ENCODE peak calls at places on chromosomes 2 and 18, in eight cellular contexts. P is heart right ventricle; X is body of pancreas; O is cardiac muscle cell; H is breast epithelium; S is CD4-positive, alpha-beta memory T cell; R is A549; Y is lower lobe of right lung. E is an unnamed sample.

GRCh38 chr2:24877067-24877466 is 43.0 kb downstream of the ADCY3 start:
- DNase-seq in P (no peak), X (no peak), O (no peak), H (no peak), S (no peak), R (no peak), Y (no peak), E (no peak)

GRCh38 chr18:49020621-49021021 is 69.9 kb upstream of the SMAD7 start:
- DNase-seq in P (no peak), X (no peak), O (no peak), H (no peak), S (no peak), R (no peak), Y (no peak), E (no peak)

GRCh38 chr2:101961287-101962242 is 30.2 kb upstream of the IL1R2 start:
- DNase-seq in P (peak; percentile 62), X (peak; percentile 41), O (peak; percentile 100), H (peak; percentile 87), S (no peak), R (no peak), Y (peak; percentile 77), E (no peak)

GRCh38 chr2:171824086-171824485 is 70.0 kb downstream of the SLC25A12 start:
- DNase-seq in P (no peak), X (no peak), O (peak; percentile 85), H (no peak), S (no peak), R (no peak), Y (no peak), E (no peak)

GRCh38 chr2:212282596-212283330 is 255.8 kb downstream of the ERBB4 start:
- DNase-seq in P (no peak), X (no peak), O (no peak), H (no peak), S (no peak), R (no peak), Y (no peak), E (no peak)

GRCh38 chr2:219182331-219183150 is 4.5 kb downstream of the RETREG2 start:
- DNase-seq in P (no peak), X (no peak), O (no peak), H (no peak), S (no peak), R (no peak), Y (peak; percentile 57), E (no peak)

GRCh38 chr2:181234429-181235410 is 222.5 kb upstream of the ITGA4 start:
- DNase-seq in P (no peak), X (no peak), O (no peak), H (no peak), S (no peak), R (no peak), Y (no peak), E (no peak)

GRCh38 chr2:119682578-119682977 is 3.6 kb downstream of the TMEM177 start:
- DNase-seq in P (no peak), X (no peak), O (no peak), H (no peak), S (no peak), R (no peak), Y (no peak), E (no peak)

GRCh38 chr2:1787799-1788477 is 43.6 kb upstream of the PXDN start:
- DNase-seq in P (no peak), X (peak; percentile 30), O (no peak), H (no peak), S (no peak), R (no peak), Y (no peak), E (no peak)

GRCh38 chr2:235162070-235162469 is 210.3 kb downstream of the SH3BP4 start:
- DNase-seq in P (no peak), X (no peak), O (no peak), H (no peak), S (no peak), R (no peak), Y (no peak), E (no peak)

GRCh38 chr2:85770369-85770768 is 16.6 kb downstream of the ATOH8 start:
- DNase-seq in P (no peak), X (no peak), O (no peak), H (no peak), S (no peak), R (no peak), Y (no peak), E (no peak)
- H3K27ac ChIP-seq in P (peak overlapping the region; percentile 86), X (no peak overlapping the region), O (peak overlapping the region; percentile 85), H (no peak overlapping the region), S (no peak overlapping the region), R (peak overlapping the region; percentile 82), Y (peak overlapping the region; percentile 18), E (no peak overlapping the region)

GRCh38 chr18:76983613-76984051 is 149.0 kb downstream of the MBP start:
- DNase-seq in P (no peak), X (no peak), O (no peak), H (no peak), S (no peak), R (no peak), Y (peak; percentile 23), E (no peak)

GRCh38 chr18:76984193-76985155 is 148.1 kb downstream of the MBP start:
- DNase-seq in P (no peak), X (no peak), O (no peak), H (no peak), S (no peak), R (no peak), Y (peak; percentile 45), E (no peak)

GRCh38 chr18:76982038-76982437 is 150.5 kb downstream of the MBP start:
- DNase-seq in P (no peak), X (no peak), O (no peak), H (no peak), S (no peak), R (no peak), Y (no peak), E (no peak)

GRCh38 chr18:76981388-76981968 is 151.1 kb downstream of the MBP start:
- DNase-seq in P (no peak), X (no peak), O (no peak), H (no peak), S (no peak), R (no peak), Y (no peak), E (no peak)

GRCh38 chr18:76983184-76983583 is 149.4 kb downstream of the MBP start:
- DNase-seq in P (peak; percentile 75), X (peak; percentile 94), O (peak; percentile 79), H (peak; percentile 67), S (peak; percentile 79), R (peak; percentile 73), Y (peak; percentile 91), E (peak; percentile 81)
- H3K27ac ChIP-seq in P (no peak overlapping the region), X (no peak overlapping the region), O (no peak overlapping the region), H (no peak overlapping the region), S (no peak overlapping the region), R (no peak overlapping the region), Y (no peak overlapping the region), E (no peak overlapping the region)

DNA sequence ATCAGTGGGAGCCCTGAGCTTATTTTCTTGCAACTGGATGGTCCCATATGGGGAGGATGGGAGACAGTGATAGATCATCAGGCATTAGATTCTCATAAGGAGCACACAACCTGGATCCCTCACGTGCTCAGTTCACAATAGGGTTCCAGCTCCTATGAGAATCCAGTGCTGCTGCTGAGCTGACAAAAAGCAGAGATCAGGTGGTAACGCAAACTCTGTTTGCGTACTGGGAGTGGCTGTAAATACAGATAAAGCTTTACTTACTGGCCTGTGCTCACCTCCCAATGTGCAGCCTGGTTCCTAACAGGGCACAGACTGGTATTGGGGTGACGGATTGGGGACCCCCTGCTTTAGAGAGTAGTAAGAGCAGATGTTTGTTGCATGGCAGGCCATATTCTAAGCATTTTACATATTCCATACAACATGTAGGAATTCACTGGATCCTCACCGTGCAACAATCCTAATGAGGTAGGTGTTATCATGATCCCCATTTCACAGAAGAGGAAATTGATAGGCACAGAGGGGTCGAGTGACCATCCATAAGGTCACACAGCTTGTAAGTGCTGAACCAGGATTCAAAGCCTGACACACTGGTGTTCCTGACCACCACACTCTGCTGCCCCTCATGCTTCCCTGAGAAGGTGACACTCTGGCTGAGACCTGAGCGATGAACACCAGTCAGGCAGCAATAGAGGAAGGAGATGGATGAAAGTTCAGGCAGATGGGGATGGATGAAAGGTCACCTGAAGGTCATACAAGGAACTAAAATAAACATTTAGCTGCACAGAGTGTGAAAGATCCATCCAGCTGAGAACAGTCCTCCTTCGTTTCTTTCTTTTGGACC is 15.7 kb upstream of the MAT2A start:
- DNase-seq in P (no peak), X (no peak), O (no peak), H (no peak), S (no peak), R (peak; percentile 56), Y (no peak), E (no peak)
- H3K27ac ChIP-seq in P (peak overlapping the region; percentile 60), X (no peak overlapping the region), O (peak overlapping the region; percentile 87), H (no peak overlapping the region), S (no peak overlapping the region), R (peak overlapping the region; percentile 18), Y (no peak overlapping the region), E (no peak overlapping the region)

DNA sequence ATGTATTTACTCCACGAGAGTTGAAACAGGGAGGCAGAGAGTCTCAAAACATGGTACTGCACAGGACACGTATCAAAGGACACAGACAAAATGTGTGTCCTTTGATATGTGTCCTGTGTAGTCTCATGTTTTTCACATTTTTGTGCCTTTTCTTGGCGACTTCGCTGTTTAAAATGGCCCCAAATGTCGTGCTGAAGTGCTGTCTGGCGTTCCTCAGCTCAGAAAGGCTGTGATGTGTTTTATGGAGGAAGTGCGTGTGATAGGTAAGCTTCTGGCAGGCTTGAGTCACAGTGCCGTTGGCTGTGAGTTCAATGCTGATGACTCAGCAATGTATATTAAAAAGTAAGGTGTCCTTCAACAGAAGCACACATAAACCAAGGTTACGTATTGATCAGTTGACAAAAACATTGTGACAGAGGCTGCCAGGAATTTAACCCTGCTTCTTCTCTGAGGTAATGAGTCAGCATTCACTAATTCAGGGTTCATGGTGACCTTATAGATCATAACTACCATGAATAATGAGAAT is 78.2 kb downstream of the DYSF start:
- DNase-seq in P (no peak), X (no peak), O (peak; percentile 23), H (no peak), S (no peak), R (peak; percentile 55), Y (no peak), E (peak; percentile 86)
- H3K27ac ChIP-seq in P (no peak overlapping the region), X (no peak overlapping the region), O (no peak overlapping the region), H (no peak overlapping the region), S (no peak overlapping the region), R (no peak overlapping the region), Y (no peak overlapping the region), E (peak overlapping the region; percentile 58)